ENCODE peak calls at places on chromosomes 4 and X, in six cellular contexts. F is IMR-90, U is transverse colon, Z is adrenal gland, V is upper lobe of left lung, B is uterus. K is an unnamed sample.

GRCh38 chr4:119314356-119314755 is 7.6 kb downstream of the FABP2 start:
- DNase-seq in B (no peak), V (no peak), Z (peak), F (peak), U (peak), K (no peak)

GRCh38 chrX:72245461-72246089 is 6.7 kb upstream of the ERCC6L start:
- DNase-seq in V (peak), U (peak), B (no peak), F (peak), Z (peak), K (no peak)

GRCh38 chr4:108044951-108045686 is 55.4 kb downstream of the HADH start:
- DNase-seq in Z (no peak), V (no peak), U (no peak), B (no peak), F (no peak), K (no peak)

GRCh38 chrX:155263854-155264628 is at the start of gene RAB39B:
- DNase-seq in B (peak), U (peak), F (peak), V (peak), Z (peak), K (no peak)

GRCh38 chr4:81786063-81786763 is 314.5 kb upstream of the RASGEF1B start:
- DNase-seq in V (no peak), Z (peak), F (no peak), U (peak), B (no peak), K (no peak)

GRCh38 chr4:153438916-153439756 is 27.0 kb upstream of the TMEM131L start:
- DNase-seq in V (no peak), Z (no peak), B (no peak), F (no peak), U (no peak), K (no peak)

GRCh38 chrX:136112781-136113180 is 34.6 kb upstream of the FHL1 start:
- DNase-seq in U (no peak), F (no peak), V (no peak), Z (no peak), B (no peak), K (no peak)

GRCh38 chrX:72026341-72027023 is 105.2 kb downstream of the RTL5 start:
- DNase-seq in V (no peak), U (no peak), F (no peak), Z (no peak), B (no peak), K (no peak)

GRCh38 chr4:153506972-153507678 is 41.0 kb downstream of the TMEM131L start:
- DNase-seq in B (no peak), V (no peak), U (no peak), F (no peak), Z (no peak), K (no peak)

GRCh38 chrX:19225906-19226305 is 103.6 kb upstream of the ADGRG2 start:
- DNase-seq in F (peak), U (no peak), B (no peak), V (no peak), Z (no peak), K (no peak)

GRCh38 chr4:98658287-98659105 is at the start of gene TSPAN5:
- DNase-seq in Z (peak), U (peak), V (peak), B (peak), F (peak), K (no peak)

GRCh38 chrX:119885554-119886428 is 9.9 kb upstream of the AKAP14 start:
- DNase-seq in F (peak), B (no peak), Z (no peak), U (no peak), V (no peak), K (no peak)

GRCh38 chr4:5980436-5981155 is 37.6 kb downstream of the C4orf50 start:
- DNase-seq in Z (no peak), B (no peak), U (no peak), F (no peak), V (no peak), K (no peak)

GRCh38 chr4:79467246-79467932 is 59.4 kb upstream of the GK2 start:
- DNase-seq in B (no peak), U (no peak), V (no peak), Z (no peak), F (no peak), K (no peak)

GRCh38 chr4:154569028-154569427 is 6.2 kb downstream of the FGB start:
- DNase-seq in V (no peak), B (no peak), Z (no peak), U (no peak), F (no peak), K (no peak)

GRCh38 chr4:183610613-183611012 is 48.4 kb downstream of the RWDD4 start:
- DNase-seq in V (peak), F (peak), B (no peak), Z (no peak), U (no peak), K (no peak)

GRCh38 chr4:153205757-153206156 is 1.5 kb downstream of the TRIM2 start:
- DNase-seq in Z (no peak), V (peak), B (no peak), U (peak), F (no peak), K (no peak)

GRCh38 chrX:153845195-153845594 is 14.9 kb upstream of the PDZD4 start:
- DNase-seq in Z (no peak), V (no peak), F (no peak), B (no peak), U (no peak), K (no peak)

GRCh38 chr4:76197971-76198410 is 15.6 kb downstream of the SCARB2 start:
- DNase-seq in Z (peak), U (peak), F (peak), V (peak), B (peak), K (no peak)

GRCh38 chr4:7134737-7135388 is 57.5 kb upstream of the SORCS2 start:
- DNase-seq in B (peak), Z (peak), U (peak), V (peak), F (peak), K (no peak)

GRCh38 chr4:75598390-75598789 is 31.9 kb downstream of the CDKL2 start:
- DNase-seq in Z (no peak), V (no peak), B (no peak), F (peak), U (no peak), K (no peak)

GRCh38 chr4:75555294-75556164 is at the start of gene ODAPH:
- DNase-seq in Z (no peak), B (no peak), U (peak), F (peak), V (no peak), K (no peak)

GRCh38 chrX:132704769-132705168 is 215.9 kb upstream of the MBNL3 start:
- DNase-seq in U (no peak), V (no peak), Z (no peak), B (no peak), F (no peak), K (no peak)

GRCh38 chr4:87220094-87220831 is at the start of gene KLHL8:
- DNase-seq in Z (peak), F (peak), U (peak), B (peak), V (peak), K (peak)
- TF ChIP-seq POLR2A in Z (peak), F (peak), U (peak), B (peak), V (peak), K (no peak)

DNA sequence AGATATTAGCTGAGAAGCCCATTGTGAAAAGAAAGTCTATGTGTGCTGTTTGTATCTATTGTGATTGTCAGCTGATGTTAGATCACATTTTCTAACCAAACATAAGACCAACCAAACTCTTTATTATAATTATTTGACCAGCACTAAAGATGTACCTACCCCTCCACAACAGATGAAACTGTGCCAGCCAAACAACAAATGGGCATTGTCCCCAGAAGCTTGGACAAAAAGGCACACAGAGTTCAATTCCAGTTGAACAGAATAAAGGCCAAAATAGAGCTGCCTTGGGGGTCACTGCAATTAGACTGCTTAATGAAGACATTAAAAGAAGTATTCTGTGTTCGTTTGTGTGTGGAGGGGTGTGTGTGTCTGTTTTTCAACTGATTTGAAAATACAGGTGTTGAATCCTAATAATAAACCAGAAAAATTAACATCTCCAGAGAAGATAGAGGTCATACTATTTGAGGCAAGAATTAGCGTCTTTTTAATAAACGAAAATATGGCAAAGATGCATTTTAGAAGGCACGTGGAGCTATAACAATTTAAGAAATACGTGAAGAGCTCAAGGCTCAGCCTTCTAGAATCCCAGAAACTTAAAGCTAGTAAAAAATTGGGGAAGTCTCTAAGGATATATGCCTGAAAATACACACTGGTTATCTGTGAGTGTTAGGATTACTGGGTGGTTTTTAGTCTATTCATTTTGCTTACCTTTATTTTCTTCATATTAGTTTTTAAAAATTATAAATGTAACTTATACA is 2.2 kb downstream of the SPP1 start:
- DNase-seq in Z (no peak), B (no peak), F (no peak), V (no peak), U (no peak), K (no peak)
- H3K27ac ChIP-seq in Z (no peak), B (no peak), F (no peak), V (no peak), U (no peak), K (no peak)

DNA sequence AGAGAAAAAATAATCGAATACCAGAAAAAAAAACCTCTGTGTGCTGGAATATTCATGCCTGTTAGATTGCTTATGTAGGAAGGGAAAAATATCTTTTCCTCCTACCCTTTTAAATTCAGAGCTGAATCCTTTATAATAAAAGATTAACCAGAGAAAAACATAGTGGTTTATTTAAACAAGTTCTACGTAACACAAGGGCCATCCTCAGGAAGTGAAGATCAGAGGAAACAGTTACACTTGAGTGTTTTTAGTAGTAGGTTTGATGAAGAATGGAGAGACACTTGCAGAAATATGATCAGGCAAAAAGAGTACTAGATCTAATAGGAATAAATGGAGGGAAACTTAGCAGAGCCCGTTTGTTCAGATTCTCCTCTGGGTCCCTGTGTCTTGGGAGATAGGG is 66.3 kb downstream of the TMEM156 start:
- DNase-seq in B (no peak), U (no peak), V (no peak), Z (no peak), F (no peak), K (no peak)
- TF ChIP-seq CTCF in B (no peak), U (no peak), V (no peak), Z (no peak), F (no peak), K (no peak)

DNA sequence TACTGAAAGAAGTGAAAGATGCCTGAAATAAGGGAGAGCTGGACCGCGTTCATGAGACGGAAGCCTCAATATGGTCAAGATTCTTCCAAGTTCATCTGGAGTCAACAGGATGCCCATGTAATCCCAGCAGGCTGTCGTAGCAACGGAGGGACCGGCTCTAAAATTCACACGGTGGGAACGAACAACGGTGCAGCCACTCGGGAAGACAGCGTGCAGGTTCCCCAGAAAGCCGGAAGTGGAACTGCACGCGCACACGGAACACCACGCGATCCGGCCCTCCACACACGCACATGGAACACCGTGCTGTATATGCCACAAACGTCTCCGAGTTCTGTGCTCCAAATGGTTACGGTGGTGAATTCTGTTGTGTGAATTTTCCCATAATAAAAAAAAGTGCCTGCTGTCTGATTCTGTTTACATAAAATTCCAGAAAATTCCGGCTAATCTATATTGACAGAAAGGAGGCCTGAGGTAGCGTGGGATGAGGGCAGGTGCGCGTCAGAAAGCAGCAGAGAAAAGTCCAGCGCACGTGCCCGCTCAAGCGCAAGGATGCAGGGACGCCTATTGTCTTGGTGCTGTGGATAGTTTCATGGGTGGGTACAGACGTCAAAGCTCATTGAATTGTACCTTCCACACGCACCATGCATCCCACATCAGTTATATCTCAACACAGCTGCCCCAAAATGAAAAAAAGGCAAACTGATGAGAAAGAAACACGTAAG is 31.2 kb downstream of the PPP2R3B start:
- DNase-seq in F (no peak), B (no peak), U (no peak), Z (no peak), V (no peak), K (no peak)
- TF ChIP-seq POLR2A in F (no peak), B (no peak), U (no peak), Z (no peak), V (no peak), K (no peak)

GRCh38 chr4:185576918-185577591 is 41.7 kb upstream of the PDLIM3 start:
- DNase-seq in Z (no peak), F (peak), U (no peak), B (no peak), V (no peak), K (no peak)
- H3K27ac ChIP-seq in Z (no peak), F (no peak), U (peak), B (peak), V (peak), K (peak)

GRCh38 chr4:125317526-125317880 is 2.7 kb downstream of the FAT4 start:
- DNase-seq in V (no peak), B (peak), F (peak), Z (peak), U (peak), K (no peak)
- TF ChIP-seq CTCF in V (peak), B (peak), F (peak), Z (peak), U (peak), K (peak)

GRCh38 chr4:17514865-17515264 is at the start of gene CLRN2:
- DNase-seq in V (no peak), Z (no peak), F (no peak), B (no peak), U (no peak), K (no peak)

GRCh38 chr4:17511041-17511949 is 595 bp downstream of the QDPR start:
- DNase-seq in F (peak), Z (peak), V (peak), U (peak), B (peak), K (peak)

GRCh38 chr4:17512973-17513665 is 1.2 kb upstream of the QDPR start:
- DNase-seq in F (no peak), B (no peak), V (no peak), U (no peak), Z (no peak), K (no peak)

GRCh38 chr4:17510582-17510981 is 1.3 kb downstream of the QDPR start:
- DNase-seq in U (no peak), Z (no peak), V (no peak), F (no peak), B (no peak), K (no peak)

GRCh38 chr4:17511950-17512795 is at the start of gene QDPR:
- DNase-seq in F (peak), U (peak), V (peak), B (peak), Z (peak), K (no peak)
- TF ChIP-seq POLR2A in F (no peak), U (no peak), V (no peak), B (no peak), Z (peak), K (no peak)

GRCh38 chr4:39363773-39364393 is 2.3 kb downstream of the RFC1 start:
- DNase-seq in B (no peak), Z (no peak), U (no peak), F (no peak), V (no peak), K (no peak)
- H3K27ac ChIP-seq in B (no peak), Z (no peak), U (no peak), F (no peak), V (no peak), K (no peak)

GRCh38 chrX:35380808-35381700 is 417.1 kb upstream of the MAGEB16 start:
- DNase-seq in Z (no peak), V (no peak), F (peak), U (no peak), B (no peak), K (no peak)
- TF ChIP-seq CTCF in Z (peak), V (peak), F (peak), U (peak), B (no peak), K (peak)

GRCh38 chrX:106611682-106612402 is at the start of gene RADX:
- DNase-seq in F (peak), U (peak), B (peak), V (peak), Z (peak), K (peak)
- TF ChIP-seq POLR2A in F (no peak), U (peak), B (no peak), V (no peak), Z (peak), K (peak)

K was measured in esophagus squamous epithelium.